ENCODE peak calls at places on chromosomes 16 and 17, in ten cellular contexts. N, C, A, U, O, T, V, P, B and E are unnamed samples.

GRCh38 chr17:67421869-67422273 is 44.8 kb downstream of the PITPNC1 start:
- DNase-seq in N (no peak), C (peak; percentile 82), A (peak; percentile 100), U (no peak), O (no peak), T (no peak), V (peak; percentile 54), P (peak; percentile 71), B (peak; percentile 66), E (no peak)

GRCh38 chr17:38579934-38580333 is 25.8 kb downstream of the SRCIN1 start:
- DNase-seq in N (no peak), C (no peak), A (no peak), U (no peak), O (peak; percentile 83), T (peak; percentile 94), V (no peak), P (peak; percentile 78), B (peak; percentile 94), E (no peak)

GRCh38 chr16:59324462-59324861 is 590.3 kb upstream of the GOT2 start:
- DNase-seq in N (no peak), C (no peak), A (no peak), U (no peak), O (no peak), T (no peak), V (no peak), P (no peak), B (no peak), E (no peak)

GRCh38 chr16:53209489-53209888 is 154.7 kb downstream of the CHD9 start:
- DNase-seq in N (no peak), C (no peak), A (no peak), U (no peak), O (no peak), T (no peak), V (no peak), P (no peak), B (no peak), E (no peak)

GRCh38 chr17:77695386-77695785 is 263.1 kb upstream of the TNRC6C start:
- DNase-seq in N (no peak), C (no peak), A (no peak), U (no peak), O (no peak), T (no peak), V (no peak), P (no peak), B (no peak), E (no peak)

GRCh38 chr16:86462334-86463084 is 47.8 kb upstream of the FOXF1 start:
- DNase-seq in N (no peak), C (no peak), A (no peak), U (no peak), O (no peak), T (no peak), V (no peak), P (no peak), B (no peak), E (no peak)

GRCh38 chr17:5705081-5705875 is 121.0 kb upstream of the NLRP1 start:
- DNase-seq in N (no peak), C (no peak), A (no peak), U (no peak), O (peak; percentile 74), T (peak; percentile 94), V (no peak), P (peak; percentile 20), B (peak; percentile 9), E (no peak)

GRCh38 chr16:85422374-85423185 is 190.5 kb upstream of the GSE1 start:
- DNase-seq in N (no peak), C (no peak), A (no peak), U (no peak), O (peak; percentile 58), T (peak; percentile 78), V (no peak), P (peak; percentile 1), B (peak; percentile 93), E (peak; percentile 91)

GRCh38 chr17:48215583-48216139 is 108.1 kb downstream of the SNX11 start:
- DNase-seq in N (no peak), C (no peak), A (peak; percentile 71), U (no peak), O (peak; percentile 49), T (peak; percentile 87), V (no peak), P (no peak), B (peak; percentile 78), E (no peak)

GRCh38 chr17:2070241-2071023 is 15.5 kb downstream of the HIC1 start:
- DNase-seq in N (no peak), C (no peak), A (no peak), U (no peak), O (peak; percentile 58), T (peak; percentile 92), V (no peak), P (peak; percentile 93), B (no peak), E (no peak)

GRCh38 chr17:28363776-28364650 is 986 bp downstream of the SEBOX start:
- DNase-seq in N (no peak), C (no peak), A (no peak), U (no peak), O (no peak), T (no peak), V (no peak), P (no peak), B (no peak), E (peak; percentile 46)

DNA sequence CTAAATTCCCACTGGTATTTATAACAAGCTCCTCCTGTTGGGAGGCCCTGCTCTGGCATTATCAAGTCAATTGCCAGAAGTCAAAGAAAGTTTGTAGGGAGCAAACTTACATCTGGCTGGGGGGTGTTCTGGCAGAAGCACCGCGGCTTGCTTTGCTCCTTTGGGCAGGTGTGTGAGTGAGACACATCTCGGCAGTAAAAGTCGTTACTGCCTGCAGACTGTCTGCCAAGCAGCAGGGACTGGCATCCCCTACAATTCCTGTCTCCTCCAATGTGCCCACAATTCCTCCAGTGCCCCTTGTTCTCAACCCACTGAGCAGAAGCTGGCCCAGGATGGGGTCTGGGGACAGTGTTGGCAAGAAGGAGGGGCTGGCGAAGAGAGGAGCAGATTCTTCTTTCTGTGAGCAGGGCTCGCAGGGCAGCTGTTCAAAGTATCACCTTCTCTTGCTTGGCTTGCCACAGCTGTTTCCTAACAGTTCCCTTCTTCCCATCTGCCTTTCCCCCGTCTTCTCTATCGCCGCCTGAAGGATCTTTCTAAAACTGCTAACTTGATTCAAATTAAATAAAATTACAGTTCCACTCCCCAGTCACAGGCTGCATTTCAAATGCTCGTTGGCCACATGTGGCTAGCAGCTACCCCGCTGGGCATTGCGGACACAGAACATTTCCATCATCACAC is 30.2 kb downstream of the SPACA3 start:
- DNase-seq in N (no peak), C (no peak), A (no peak), U (no peak), O (no peak), T (peak; percentile 65), V (no peak), P (no peak), B (no peak), E (no peak)
- TF ChIP-seq CTCF in N (no peak), C (peak; percentile 21), A (no peak), U (no peak), O (peak; percentile 27), T (peak; percentile 59), V (no peak), P (no peak), B (no peak), E (no peak)

DNA sequence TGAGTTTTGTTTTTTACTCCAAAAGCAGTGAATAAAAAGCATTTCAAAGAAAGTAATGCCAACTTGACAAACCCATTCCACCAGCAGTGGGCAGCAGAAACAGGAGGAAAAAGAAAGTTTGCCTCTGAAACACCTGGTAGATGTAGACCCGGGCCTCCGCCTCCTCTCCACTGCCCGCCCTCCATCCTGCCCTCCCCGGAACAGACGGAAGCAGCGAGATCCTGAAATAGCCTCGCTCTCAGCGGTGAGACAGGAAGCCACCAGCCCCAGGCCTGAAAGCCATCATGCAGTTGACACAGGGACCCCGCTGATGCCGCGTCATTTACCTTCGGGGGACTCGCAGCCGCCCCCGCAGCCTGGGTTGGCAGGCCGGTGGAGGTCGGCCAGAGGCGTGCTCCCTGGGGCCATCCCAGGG is 67.8 kb downstream of the C16orf78 start:
- DNase-seq in N (no peak), C (no peak), A (no peak), U (peak; percentile 15), O (peak; percentile 67), T (peak; percentile 89), V (peak; percentile 70), P (peak; percentile 87), B (no peak), E (no peak)
- TF ChIP-seq CTCF in N (peak; percentile 15), C (no peak), A (peak; percentile 22), U (no peak), O (no peak), T (peak; percentile 66), V (peak; percentile 37), P (peak; percentile 49), B (peak; percentile 20), E (peak; percentile 44)

DNA sequence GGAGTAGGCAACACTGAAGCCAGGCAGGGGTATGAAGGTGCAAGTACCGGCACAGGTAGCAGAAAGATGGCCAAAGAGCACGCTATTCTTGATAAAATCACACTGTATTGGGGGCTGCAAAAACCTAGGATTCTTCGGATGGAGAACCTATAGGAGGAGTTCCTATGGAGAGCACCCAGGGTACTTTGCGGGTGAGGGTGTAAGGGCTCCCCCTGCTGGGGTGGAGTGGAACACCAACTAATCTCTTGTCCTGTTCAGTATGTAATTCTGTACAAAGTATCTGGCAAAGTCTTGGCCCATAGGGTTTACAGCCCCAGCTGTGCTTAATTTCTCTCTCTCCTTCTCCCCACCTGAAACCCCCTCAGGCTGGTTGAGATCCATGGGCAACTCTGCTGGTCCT is 393.1 kb upstream of the ASIC2 start:
- DNase-seq in N (no peak), C (no peak), A (no peak), U (no peak), O (peak; percentile 62), T (peak; percentile 80), V (no peak), P (peak; percentile 42), B (peak; percentile 26), E (no peak)
- TF ChIP-seq CTCF in N (no peak), C (no peak), A (peak; percentile 41), U (no peak), O (peak; percentile 50), T (peak; percentile 75), V (no peak), P (peak; percentile 66), B (peak; percentile 19), E (no peak)

DNA sequence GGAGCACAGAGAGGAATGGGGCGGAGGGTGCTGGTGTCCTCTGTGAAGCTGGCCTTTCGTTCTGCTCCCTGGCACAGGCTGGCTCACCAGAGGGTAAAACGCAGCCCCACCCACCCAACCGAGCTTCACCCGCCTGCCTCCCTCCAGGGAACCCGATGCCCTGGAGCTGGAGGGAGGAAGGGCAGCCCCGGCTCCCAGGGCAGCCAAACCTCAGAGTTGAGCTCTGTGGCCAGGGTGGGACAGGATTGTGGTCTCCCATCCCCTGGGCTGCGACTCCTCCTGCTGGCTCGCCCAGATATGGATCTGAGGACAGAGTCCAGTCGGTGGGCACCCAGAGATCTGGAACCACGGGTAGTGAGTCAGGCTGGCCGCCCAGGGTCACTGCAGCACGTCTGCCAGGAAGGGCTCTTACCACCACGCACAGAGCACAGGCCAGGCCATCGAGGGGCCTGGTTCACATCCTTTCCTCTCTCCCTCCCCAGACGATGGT is 42.6 kb upstream of the CHMP6 start:
- DNase-seq in N (no peak), C (no peak), A (no peak), U (no peak), O (peak; percentile 8), T (no peak), V (no peak), P (no peak), B (no peak), E (peak; percentile 53)
- TF ChIP-seq CTCF in N (no peak), C (no peak), A (no peak), U (no peak), O (no peak), T (no peak), V (no peak), P (no peak), B (no peak), E (no peak)